ENCODE peak calls at places on chromosomes 3 and 15, in nine cellular contexts. J, T, N, Y, C, A, F, X and D are unnamed samples.

GRCh38 chr3:112775011-112775742 is 71.5 kb downstream of the CD200R1L start:
- DNase-seq in A (no peak), Y (peak; percentile 88), C (no peak), X (peak; percentile 94), F (no peak), T (no peak), J (peak; percentile 5), N (peak; percentile 89), D (no peak)

GRCh38 chr3:179229177-179229576 is 21.7 kb downstream of the KCNMB3 start:
- DNase-seq in F (no peak), X (no peak), A (no peak), Y (no peak), C (no peak), N (no peak), J (no peak), T (no peak), D (no peak)

GRCh38 chr15:68730491-68731317 is 90.0 kb downstream of the ANP32A start:
- DNase-seq in A (peak; percentile 22), X (peak; percentile 56), N (peak; percentile 71), F (peak; percentile 53), Y (peak; percentile 72), C (no peak), J (peak; percentile 30), T (peak; percentile 82), D (no peak)

GRCh38 chr3:52693071-52693470 is 7.2 kb downstream of the GNL3 start:
- DNase-seq in C (no peak), N (no peak), F (no peak), T (no peak), A (no peak), Y (no peak), X (no peak), J (no peak), D (no peak)

GRCh38 chr3:18716821-18717220 is 291.7 kb upstream of the SATB1 start:
- DNase-seq in C (no peak), A (no peak), F (peak; percentile 38), T (no peak), Y (peak; percentile 16), J (no peak), X (no peak), N (peak; percentile 28), D (no peak)

GRCh38 chr3:36959821-36960220 is 15.0 kb upstream of the TRANK1 start:
- DNase-seq in T (no peak), A (peak; percentile 36), N (no peak), X (no peak), F (no peak), C (no peak), Y (no peak), J (peak; percentile 19), D (no peak)

GRCh38 chr15:85306946-85307686 is 73.3 kb upstream of the AKAP13 start:
- DNase-seq in F (peak; percentile 39), X (no peak), C (no peak), T (no peak), A (no peak), N (no peak), Y (no peak), J (no peak), D (no peak)

GRCh38 chr3:188362405-188362831 is 208.5 kb downstream of the LPP start:
- DNase-seq in J (peak; percentile 79), F (peak; percentile 74), X (peak; percentile 94), Y (peak; percentile 85), C (no peak), T (no peak), A (no peak), N (peak; percentile 74), D (no peak)

GRCh38 chr15:45481151-45481550 is 41.4 kb downstream of the SLC30A4 start:
- DNase-seq in X (no peak), N (no peak), T (no peak), F (no peak), J (no peak), C (no peak), Y (no peak), A (no peak), D (no peak)

GRCh38 chr15:66864086-66864830 is 162.2 kb downstream of the SMAD6 start:
- DNase-seq in C (no peak), X (no peak), J (no peak), N (no peak), T (peak; percentile 28), A (no peak), F (no peak), Y (no peak), D (no peak)

GRCh38 chr15:74275957-74276356 is 39.8 kb downstream of the CCDC33 start:
- DNase-seq in N (no peak), J (no peak), Y (no peak), C (no peak), X (no peak), T (peak; percentile 78), F (peak; percentile 22), A (no peak), D (no peak)

GRCh38 chr3:142211034-142211433 is 14.4 kb downstream of the GK5 start:
- DNase-seq in J (no peak), T (peak; percentile 69), X (peak; percentile 19), A (no peak), Y (peak; percentile 50), C (no peak), N (peak; percentile 50), F (no peak), D (no peak)
- TF ChIP-seq CTCF in J (peak; percentile 48), T (peak; percentile 76), X (peak; percentile 17), A (peak; percentile 58), Y (peak; percentile 32), C (no peak), N (peak; percentile 18), F (peak; percentile 10), D (no peak)

DNA sequence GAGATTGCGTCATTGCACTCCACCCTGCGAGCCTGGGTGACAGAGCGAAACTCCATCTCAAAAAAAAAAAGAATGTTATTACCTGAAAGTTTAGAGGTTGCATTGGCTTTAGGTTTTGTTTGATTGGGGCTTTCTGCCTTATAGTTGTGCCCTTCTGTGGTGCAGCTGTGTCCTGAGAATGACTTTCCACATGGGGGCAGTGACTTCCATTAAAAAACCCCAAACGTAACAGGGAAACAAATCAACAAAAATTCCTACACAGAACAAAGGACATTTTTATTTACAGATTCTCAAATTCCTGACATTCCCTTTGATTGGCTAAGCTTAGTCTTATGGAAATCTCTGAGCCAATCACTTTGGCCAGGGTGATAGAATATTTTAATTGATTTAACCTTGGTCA is 154.1 kb upstream of the GPR149 start:
- DNase-seq in N (no peak), X (no peak), A (no peak), J (no peak), Y (no peak), C (no peak), F (peak; percentile 4), T (peak; percentile 54), D (no peak)
- TF ChIP-seq CTCF in N (no peak), X (no peak), A (peak; percentile 15), J (no peak), Y (no peak), C (no peak), F (no peak), T (peak; percentile 70), D (no peak)

GRCh38 chr3:151085227-151085888 is at the start of gene MED12L:
- DNase-seq in F (peak; percentile 60), J (peak; percentile 45), A (no peak), T (peak; percentile 92), Y (peak; percentile 81), C (peak; percentile 88), X (peak; percentile 60), N (peak; percentile 80), D (peak; percentile 12)

GRCh38 chr3:151084893-151085226 is 604 bp upstream of the MED12L start:
- DNase-seq in Y (no peak), N (no peak), T (no peak), A (no peak), J (no peak), C (no peak), F (no peak), X (no peak), D (no peak)

GRCh38 chr3:151087648-151088047 is 2.2 kb downstream of the MED12L start:
- DNase-seq in X (no peak), C (no peak), T (no peak), Y (no peak), F (no peak), J (no peak), N (no peak), A (no peak), D (no peak)

GRCh38 chr3:151085889-151086483 is 522 bp downstream of the MED12L start:
- DNase-seq in Y (no peak), J (no peak), A (no peak), T (peak; percentile 86), F (no peak), N (no peak), X (no peak), C (peak; percentile 66), D (no peak)

DNA sequence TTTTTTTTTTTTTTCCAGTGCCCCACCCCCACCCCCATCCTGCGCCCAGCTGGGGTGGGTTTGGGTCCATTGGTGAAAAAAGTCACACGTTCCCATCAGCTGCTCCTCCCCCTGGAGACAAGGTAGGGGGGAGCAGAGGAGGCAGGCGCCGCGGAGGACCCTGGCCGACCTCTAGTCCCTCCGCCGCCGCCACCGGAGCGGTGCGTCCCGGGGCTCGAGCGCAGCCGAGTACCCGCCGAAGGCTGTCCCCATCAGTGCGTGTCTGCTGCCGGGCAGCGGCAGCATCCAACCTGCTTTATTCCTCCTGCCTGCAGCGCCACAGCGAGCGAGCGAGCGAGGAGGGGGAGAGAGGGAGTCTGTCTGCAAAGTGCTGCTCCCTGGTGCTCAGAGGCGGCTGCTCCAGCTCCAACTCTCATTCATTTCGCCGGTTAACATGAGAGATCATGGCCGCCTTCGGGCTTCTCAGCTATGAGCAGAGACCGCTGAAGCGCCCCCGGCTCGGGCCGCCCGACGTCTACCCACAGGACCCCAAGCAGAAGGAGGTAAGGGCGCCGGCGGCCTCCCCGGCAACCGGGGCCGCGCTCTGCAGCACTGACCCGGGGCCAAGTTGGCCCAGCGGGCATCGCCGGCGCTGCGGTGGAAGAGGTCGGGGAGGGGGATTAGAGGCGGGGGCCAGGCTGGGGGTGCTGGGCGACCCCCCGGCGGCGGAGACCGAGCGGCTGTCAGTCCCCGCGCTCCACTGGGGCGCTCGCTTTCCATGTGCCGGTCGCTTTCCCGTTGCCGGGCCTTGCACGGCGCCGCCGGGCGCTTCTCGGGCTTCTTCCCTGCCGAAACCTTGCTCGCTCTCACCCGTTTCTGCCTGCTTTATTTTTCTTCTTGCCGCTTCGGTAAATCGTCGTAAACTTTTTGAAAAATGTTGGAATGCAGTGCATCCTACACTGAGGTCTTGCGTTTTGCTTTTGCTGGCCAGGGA is 1.3 kb downstream of the MED12L start:
- DNase-seq in X (peak; percentile 77), C (peak; percentile 85), A (peak; percentile 16), N (peak; percentile 87), F (peak; percentile 43), T (peak; percentile 94), J (peak; percentile 89), Y (peak; percentile 91), D (peak; percentile 63)
- TF ChIP-seq CTCF in X (peak; percentile 55), C (peak; percentile 35), A (peak; percentile 61), N (peak; percentile 70), F (peak; percentile 26), T (peak; percentile 64), J (peak; percentile 66), Y (peak; percentile 64), D (no peak)

GRCh38 chr15:87492321-87492720 is 764.2 kb downstream of the NTRK3 start:
- DNase-seq in Y (no peak), C (no peak), X (no peak), J (no peak), T (no peak), A (no peak), N (no peak), F (no peak), D (no peak)

GRCh38 chr15:87493803-87494202 is 762.7 kb downstream of the NTRK3 start:
- DNase-seq in X (no peak), J (no peak), Y (no peak), T (no peak), A (no peak), C (no peak), F (no peak), N (no peak), D (no peak)

GRCh38 chr15:87487484-87487883 is 769.1 kb downstream of the NTRK3 start:
- DNase-seq in Y (no peak), N (no peak), F (no peak), T (no peak), A (no peak), X (no peak), C (no peak), J (peak; percentile 3), D (no peak)

GRCh38 chr15:87489902-87490301 is 766.6 kb downstream of the NTRK3 start:
- DNase-seq in Y (no peak), F (no peak), A (no peak), C (no peak), J (no peak), T (no peak), X (no peak), N (no peak), D (no peak)
- TF ChIP-seq CTCF in Y (no peak), F (no peak), A (no peak), C (no peak), J (no peak), T (peak; percentile 62), X (no peak), N (no peak), D (no peak)